ENCODE peak calls at places on chromosomes 2 and 18, in four cellular contexts. S is left ventricle myocardium inferior; B is aorta; W is CD8-positive, alpha-beta T cell. M is an unnamed sample. For H3K4me1, the result is how much of the 10 kb centered on the place peaks cover.

GRCh38 chr2:240232264-240232915 is 91.9 kb upstream of the OTOS start:
- DNase-seq in S (peak), B (no peak), W (no peak), M (peak)

GRCh38 chr2:46645681-46646162 is 166.4 kb downstream of the TMEM247 start:
- DNase-seq in S (peak), B (no peak), W (no peak), M (no peak)

GRCh38 chr2:19929226-19929625 is 27.4 kb upstream of the TTC32 start:
- DNase-seq in S (no peak), B (no peak), W (no peak), M (no peak)

GRCh38 chr2:100291152-100291970 is 30.9 kb downstream of the LONRF2 start:
- DNase-seq in S (no peak), B (no peak), W (peak), M (no peak)

GRCh38 chr18:12049983-12050811 is 43.4 kb upstream of the ANKRD62 start:
- DNase-seq in S (no peak), B (no peak), W (no peak), M (no peak)

GRCh38 chr18:48997985-48998831 is 47.4 kb upstream of the SMAD7 start:
- DNase-seq in S (peak), B (peak), W (no peak), M (peak)

GRCh38 chr18:78589916-78590437 is 389.6 kb upstream of the SALL3 start:
- DNase-seq in S (no peak), B (no peak), W (no peak), M (no peak)

GRCh38 chr2:134410831-134411231 is 157.0 kb downstream of the MGAT5 start:
- DNase-seq in S (no peak), B (no peak), W (no peak), M (no peak)

GRCh38 chr2:31384771-31385276 is 29.7 kb downstream of the XDH start:
- DNase-seq in S (no peak), B (no peak), W (no peak), M (no peak)

GRCh38 chr2:152513681-152514080 is 178.7 kb downstream of the FMNL2 start:
- DNase-seq in S (no peak), B (peak), W (no peak), M (peak)

GRCh38 chr2:230296917-230297316 is 30.1 kb upstream of the SP140L start:
- DNase-seq in S (no peak), B (no peak), W (no peak), M (no peak)

GRCh38 chr2:44578401-44579135 is 216.8 kb downstream of the CAMKMT start:
- DNase-seq in S (no peak), B (no peak), W (no peak), M (no peak)

GRCh38 chr2:97747285-97747684 is 33.9 kb downstream of the ZAP70 start:
- DNase-seq in S (no peak), B (no peak), W (no peak), M (no peak)

GRCh38 chr18:32422185-32422584 is 48.5 kb downstream of the GAREM1 start:
- DNase-seq in S (no peak), B (no peak), W (no peak), M (no peak)

GRCh38 chr18:74951165-74951760 is 257.7 kb downstream of the PTGR3 start:
- DNase-seq in S (no peak), B (no peak), W (no peak), M (no peak)

GRCh38 chr2:178059111-178059510 is 13.5 kb downstream of the PDE11A start:
- DNase-seq in S (no peak), B (no peak), W (no peak), M (no peak)

GRCh38 chr2:95300391-95300938 is 3.3 kb downstream of the KCNIP3 start:
- DNase-seq in S (no peak), B (no peak), W (no peak), M (no peak)

GRCh38 chr2:233764761-233765160 is 4.7 kb downstream of the UGT1A1 start:
- DNase-seq in S (no peak), B (no peak), W (no peak), M (no peak)

GRCh38 chr2:207041279-207041678 is 102.0 kb downstream of the CPO start:
- DNase-seq in S (no peak), B (no peak), W (no peak), M (no peak)

GRCh38 chr18:24656571-24656971 is 196.1 kb downstream of the HRH4 start:
- DNase-seq in S (no peak), B (no peak), W (no peak), M (no peak)

GRCh38 chr2:86333378-86333777 is 4.0 kb downstream of the REEP1 start:
- DNase-seq in S (no peak), B (no peak), W (no peak), M (no peak)

GRCh38 chr2:86338778-86339295 is 1.4 kb upstream of the REEP1 start:
- DNase-seq in S (no peak), B (no peak), W (no peak), M (no peak)

GRCh38 chr2:86336350-86337234 is 834 bp downstream of the REEP1 start:
- DNase-seq in S (peak), B (no peak), W (no peak), M (no peak)

GRCh38 chr2:86337235-86338099 is at the start of gene REEP1:
- DNase-seq in S (peak), B (peak), W (no peak), M (no peak)

GRCh38 chr2:86335865-86336321 is 1.5 kb downstream of the REEP1 start:
- DNase-seq in S (no peak), B (no peak), W (no peak), M (no peak)
- H3K4me3 ChIP-seq in S (peak), B (no peak), W (no peak), M (no peak)

GRCh38 chr2:64644240-64645013 is 9.3 kb downstream of the SERTAD2 start:
- DNase-seq in S (peak), B (peak), W (no peak), M (no peak)

GRCh38 chr2:64649013-64649484 is 4.7 kb downstream of the SERTAD2 start:
- DNase-seq in S (no peak), B (no peak), W (no peak), M (no peak)

GRCh38 chr2:64645014-64645418 is 8.7 kb downstream of the SERTAD2 start:
- DNase-seq in S (peak), B (no peak), W (no peak), M (no peak)

GRCh38 chr2:64643838-64644219 is 9.9 kb downstream of the SERTAD2 start:
- DNase-seq in S (no peak), B (no peak), W (no peak), M (no peak)

GRCh38 chr2:64646007-64646880 is 7.5 kb downstream of the SERTAD2 start:
- DNase-seq in S (peak), B (peak), W (peak), M (no peak)
- H3K4me1 ChIP-seq in S (half or more), B (under half), W (half or more), M (under half)

GRCh38 chr2:186474196-186474595 is 11.9 kb upstream of the ZC3H15 start:
- DNase-seq in S (no peak), B (no peak), W (no peak), M (no peak)
- H3K4me3 ChIP-seq in S (no peak), B (no peak), W (no peak), M (no peak)

GRCh38 chr2:40160730-40161129 is 291.2 kb downstream of the SLC8A1 start:
- DNase-seq in S (no peak), B (no peak), W (no peak), M (no peak)
- H3K4me1 ChIP-seq in S (half or more), B (under half), W (under half), M (under half)

DNA sequence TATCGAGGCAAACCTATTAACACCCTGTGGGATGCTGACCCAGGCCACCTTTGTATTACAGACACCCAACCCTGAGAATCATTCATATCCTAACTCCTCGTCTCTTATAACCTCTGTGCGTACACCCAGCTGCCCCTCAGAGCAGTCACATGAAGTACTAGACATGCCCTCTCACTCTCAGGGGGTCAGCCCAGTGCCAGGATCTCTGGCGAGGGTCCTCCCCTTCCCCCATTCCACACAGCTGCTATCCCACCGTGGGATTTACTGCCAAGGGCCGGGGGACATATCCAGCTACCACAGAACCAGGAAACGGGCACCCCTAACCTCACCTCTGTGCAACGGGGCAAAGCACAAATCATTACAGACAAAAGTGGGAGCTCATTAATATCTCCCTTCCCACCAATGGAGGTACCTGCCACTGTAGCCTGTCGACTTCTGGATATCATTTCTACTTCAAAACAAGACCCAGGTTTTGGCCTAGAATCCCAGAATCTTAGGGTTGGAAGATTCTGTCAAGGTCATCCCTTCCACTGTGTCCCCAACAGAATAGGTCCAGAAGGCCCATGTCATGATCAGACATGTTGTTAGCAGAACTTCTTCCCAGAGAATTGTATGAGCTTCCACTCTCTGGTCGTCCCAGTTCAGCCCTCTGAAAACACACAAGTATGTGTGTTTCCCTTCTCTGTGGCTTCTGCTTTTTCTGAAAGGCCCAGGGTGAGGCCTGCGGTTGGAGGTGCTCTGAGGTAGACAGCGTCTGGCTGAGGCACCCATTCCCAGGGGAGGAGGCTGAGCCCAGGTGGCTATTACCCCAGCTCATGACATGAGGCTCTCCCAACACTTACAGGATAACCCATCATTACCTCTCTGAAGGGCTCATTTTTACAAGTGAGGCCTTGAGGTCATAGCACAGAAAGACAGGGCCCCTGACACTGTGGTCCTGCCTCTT is 1.7 kb downstream of the TMBIM1 start:
- DNase-seq in S (no peak), B (no peak), W (no peak), M (no peak)
- H3K4me3 ChIP-seq in S (peak), B (peak), W (peak), M (peak)

M was measured in RWPE2.